ENCODE peak calls at places on chromosomes 2 and 18, in ten cellular contexts. One of them, this sample, is unnamed.

GRCh38 chr18:23864620-23865019 is 149.9 kb upstream of the TTC39C start:
- DNase-seq in naive B cell: peak; percentile 26
- DNase-seq in HTR-8/SVneo: no peak
- DNase-seq in foreskin fibroblast: no peak
- DNase-seq in ELF-1: no peak
- DNase-seq in activated gamma-delta T cell: no peak
- DNase-seq in endothelial cell: no peak
- DNase-seq in NCI-H1092 treated with DMSO at 0.1 percent for 48 hours: no peak
- DNase-seq in gastrocnemius medialis: no peak
- DNase-seq in GDM1: peak; percentile 21
- DNase-seq in this sample: no peak

GRCh38 chr2:118527571-118527970 is 319.9 kb downstream of the EN1 start:
- DNase-seq in HTR-8/SVneo: no peak
- DNase-seq in NCI-H1092 treated with DMSO at 0.1 percent for 48 hours: no peak
- DNase-seq in activated gamma-delta T cell: no peak
- DNase-seq in GDM1: no peak
- DNase-seq in ELF-1: no peak
- DNase-seq in gastrocnemius medialis: no peak
- DNase-seq in foreskin fibroblast: no peak
- DNase-seq in naive B cell: no peak
- DNase-seq in endothelial cell: no peak
- DNase-seq in this sample: no peak

GRCh38 chr2:159982270-159982669 is 80.1 kb downstream of the PLA2R1 start:
- DNase-seq in naive B cell: no peak
- DNase-seq in ELF-1: peak; percentile 28
- DNase-seq in NCI-H1092 treated with DMSO at 0.1 percent for 48 hours: no peak
- DNase-seq in activated gamma-delta T cell: no peak
- DNase-seq in foreskin fibroblast: peak; percentile 75
- DNase-seq in gastrocnemius medialis: peak; percentile 43
- DNase-seq in endothelial cell: no peak
- DNase-seq in GDM1: no peak
- DNase-seq in HTR-8/SVneo: peak; percentile 33
- DNase-seq in this sample: peak; percentile 93

GRCh38 chr18:11323359-11323819 is 174.0 kb upstream of the PIEZO2 start:
- DNase-seq in naive B cell: no peak
- DNase-seq in GDM1: no peak
- DNase-seq in ELF-1: peak; percentile 58
- DNase-seq in foreskin fibroblast: peak; percentile 44
- DNase-seq in activated gamma-delta T cell: no peak
- DNase-seq in HTR-8/SVneo: no peak
- DNase-seq in gastrocnemius medialis: no peak
- DNase-seq in endothelial cell: no peak
- DNase-seq in NCI-H1092 treated with DMSO at 0.1 percent for 48 hours: no peak
- DNase-seq in this sample: no peak

GRCh38 chr2:55014962-55015939 is 35.0 kb downstream of the RTN4 start:
- DNase-seq in foreskin fibroblast: peak; percentile 72
- DNase-seq in naive B cell: peak; percentile 25
- DNase-seq in activated gamma-delta T cell: no peak
- DNase-seq in HTR-8/SVneo: peak; percentile 54
- DNase-seq in ELF-1: peak; percentile 21
- DNase-seq in endothelial cell: peak; percentile 32
- DNase-seq in GDM1: peak; percentile 39
- DNase-seq in gastrocnemius medialis: peak; percentile 41
- DNase-seq in NCI-H1092 treated with DMSO at 0.1 percent for 48 hours: peak; percentile 37
- DNase-seq in this sample: peak; percentile 69

GRCh38 chr2:145725876-145726275 is 1206.0 kb upstream of the ZEB2 start:
- DNase-seq in HTR-8/SVneo: no peak
- DNase-seq in foreskin fibroblast: no peak
- DNase-seq in ELF-1: no peak
- DNase-seq in GDM1: no peak
- DNase-seq in endothelial cell: no peak
- DNase-seq in naive B cell: no peak
- DNase-seq in activated gamma-delta T cell: no peak
- DNase-seq in NCI-H1092 treated with DMSO at 0.1 percent for 48 hours: no peak
- DNase-seq in gastrocnemius medialis: no peak
- DNase-seq in this sample: no peak

GRCh38 chr2:233404227-233404626 is 49.9 kb downstream of the DGKD start:
- DNase-seq in HTR-8/SVneo: peak; percentile 48
- DNase-seq in NCI-H1092 treated with DMSO at 0.1 percent for 48 hours: no peak
- DNase-seq in endothelial cell: peak; percentile 48
- DNase-seq in activated gamma-delta T cell: no peak
- DNase-seq in gastrocnemius medialis: peak; percentile 58
- DNase-seq in ELF-1: peak; percentile 59
- DNase-seq in naive B cell: peak; percentile 64
- DNase-seq in foreskin fibroblast: no peak
- DNase-seq in GDM1: peak; percentile 43
- DNase-seq in this sample: peak; percentile 54

GRCh38 chr2:12809526-12809925 is 92.8 kb downstream of the TRIB2 start:
- DNase-seq in naive B cell: no peak
- DNase-seq in NCI-H1092 treated with DMSO at 0.1 percent for 48 hours: no peak
- DNase-seq in activated gamma-delta T cell: no peak
- DNase-seq in ELF-1: no peak
- DNase-seq in GDM1: no peak
- DNase-seq in gastrocnemius medialis: no peak
- DNase-seq in HTR-8/SVneo: no peak
- DNase-seq in foreskin fibroblast: no peak
- DNase-seq in endothelial cell: no peak
- DNase-seq in this sample: no peak

GRCh38 chr2:219285348-219285685 is 6.2 kb downstream of the DNAJB2 start:
- DNase-seq in GDM1: no peak
- DNase-seq in naive B cell: no peak
- DNase-seq in foreskin fibroblast: no peak
- DNase-seq in NCI-H1092 treated with DMSO at 0.1 percent for 48 hours: no peak
- DNase-seq in HTR-8/SVneo: no peak
- DNase-seq in gastrocnemius medialis: no peak
- DNase-seq in ELF-1: no peak
- DNase-seq in activated gamma-delta T cell: no peak
- DNase-seq in endothelial cell: no peak
- DNase-seq in this sample: no peak

GRCh38 chr18:11119550-11119949 is 29.8 kb downstream of the PIEZO2 start:
- DNase-seq in foreskin fibroblast: no peak
- DNase-seq in HTR-8/SVneo: no peak
- DNase-seq in activated gamma-delta T cell: no peak
- DNase-seq in GDM1: no peak
- DNase-seq in naive B cell: no peak
- DNase-seq in endothelial cell: no peak
- DNase-seq in ELF-1: no peak
- DNase-seq in gastrocnemius medialis: no peak
- DNase-seq in NCI-H1092 treated with DMSO at 0.1 percent for 48 hours: no peak
- DNase-seq in this sample: no peak

GRCh38 chr2:113167962-113168340 is 5.8 kb upstream of the PSD4 start:
- DNase-seq in HTR-8/SVneo: no peak
- DNase-seq in ELF-1: no peak
- DNase-seq in GDM1: no peak
- DNase-seq in gastrocnemius medialis: no peak
- DNase-seq in naive B cell: no peak
- DNase-seq in activated gamma-delta T cell: no peak
- DNase-seq in foreskin fibroblast: no peak
- DNase-seq in endothelial cell: no peak
- DNase-seq in NCI-H1092 treated with DMSO at 0.1 percent for 48 hours: no peak
- DNase-seq in this sample: no peak

GRCh38 chr2:39118786-39119499 is 1.9 kb downstream of the SOS1 start:
- DNase-seq in NCI-H1092 treated with DMSO at 0.1 percent for 48 hours: no peak
- DNase-seq in HTR-8/SVneo: no peak
- DNase-seq in foreskin fibroblast: no peak
- DNase-seq in ELF-1: no peak
- DNase-seq in gastrocnemius medialis: no peak
- DNase-seq in naive B cell: no peak
- DNase-seq in GDM1: no peak
- DNase-seq in activated gamma-delta T cell: no peak
- DNase-seq in endothelial cell: no peak
- DNase-seq in this sample: no peak

GRCh38 chr2:134683561-134684112 is 35.2 kb downstream of the TMEM163 start:
- DNase-seq in HTR-8/SVneo: no peak
- DNase-seq in ELF-1: no peak
- DNase-seq in activated gamma-delta T cell: no peak
- DNase-seq in endothelial cell: no peak
- DNase-seq in NCI-H1092 treated with DMSO at 0.1 percent for 48 hours: no peak
- DNase-seq in GDM1: no peak
- DNase-seq in naive B cell: no peak
- DNase-seq in gastrocnemius medialis: no peak
- DNase-seq in foreskin fibroblast: no peak
- DNase-seq in this sample: peak; percentile 69

GRCh38 chr2:231928481-231928880 is 2.3 kb upstream of the NPPC start:
- DNase-seq in GDM1: no peak
- DNase-seq in HTR-8/SVneo: peak; percentile 36
- DNase-seq in ELF-1: no peak
- DNase-seq in activated gamma-delta T cell: no peak
- DNase-seq in endothelial cell: peak; percentile 42
- DNase-seq in foreskin fibroblast: no peak
- DNase-seq in naive B cell: no peak
- DNase-seq in gastrocnemius medialis: no peak
- DNase-seq in NCI-H1092 treated with DMSO at 0.1 percent for 48 hours: no peak
- DNase-seq in this sample: no peak

This sample was measured in bronchial epithelial cell.